ENCODE peak calls at places on chromosomes 6 and 20, in nine cellular contexts. I, Y, T, F, Z, K, L, Q and B are unnamed samples.

GRCh38 chr6:16184129-16184528 is 54.3 kb upstream of the GMPR start:
- DNase-seq in I (no peak), Y (no peak), T (no peak), F (peak; percentile 45), Z (peak; percentile 48), K (no peak), L (peak; percentile 69), Q (no peak), B (no peak)

GRCh38 chr6:17866876-17867444 is 120.5 kb downstream of the KIF13A start:
- DNase-seq in I (no peak), Y (no peak), T (no peak), F (no peak), Z (no peak), K (no peak), L (no peak), Q (no peak), B (no peak)

GRCh38 chr6:63023726-63024125 is 187.5 kb upstream of the FKBP1C start:
- DNase-seq in I (no peak), Y (no peak), T (no peak), F (no peak), Z (no peak), K (no peak), L (no peak), Q (no peak), B (no peak)

GRCh38 chr6:70414813-70415212 is 1.5 kb downstream of the FAM135A start:
- DNase-seq in I (no peak), Y (no peak), T (no peak), F (no peak), Z (no peak), K (no peak), L (no peak), Q (no peak), B (no peak)

GRCh38 chr6:166259296-166259977 is 48.8 kb downstream of the PRR18 start:
- DNase-seq in I (no peak), Y (no peak), T (peak; percentile 82), F (no peak), Z (no peak), K (no peak), L (no peak), Q (no peak), B (no peak)

GRCh38 chr6:23077797-23078196 is 508.4 kb downstream of the HDGFL1 start:
- DNase-seq in I (no peak), Y (no peak), T (no peak), F (no peak), Z (no peak), K (no peak), L (no peak), Q (no peak), B (no peak)

GRCh38 chr6:6723792-6724318 is 135.3 kb downstream of the LY86 start:
- DNase-seq in I (no peak), Y (no peak), T (no peak), F (no peak), Z (no peak), K (no peak), L (no peak), Q (no peak), B (no peak)

GRCh38 chr6:142941018-142941417 is 4.0 kb downstream of the HIVEP2 start:
- DNase-seq in I (no peak), Y (no peak), T (no peak), F (no peak), Z (no peak), K (no peak), L (no peak), Q (no peak), B (no peak)

GRCh38 chr6:170058878-170059485 is 231.9 kb downstream of the DLL1 start:
- DNase-seq in I (no peak), Y (no peak), T (peak; percentile 64), F (no peak), Z (no peak), K (peak; percentile 60), L (peak; percentile 16), Q (no peak), B (no peak)

GRCh38 chr20:47397652-47398301 is 41.3 kb upstream of the ZMYND8 start:
- DNase-seq in I (no peak), Y (no peak), T (no peak), F (no peak), Z (no peak), K (no peak), L (no peak), Q (no peak), B (no peak)

GRCh38 chr6:11139051-11139960 is 27.8 kb upstream of the ERVFRD-1 start:
- DNase-seq in I (no peak), Y (no peak), T (no peak), F (no peak), Z (no peak), K (no peak), L (no peak), Q (no peak), B (no peak)

GRCh38 chr20:34271961-34272360 is 30.7 kb downstream of the ASIP start:
- DNase-seq in I (no peak), Y (no peak), T (no peak), F (no peak), Z (no peak), K (no peak), L (no peak), Q (no peak), B (no peak)

GRCh38 chr6:158837684-158838625 is 18.8 kb upstream of the EZR start:
- DNase-seq in I (no peak), Y (no peak), T (no peak), F (no peak), Z (no peak), K (peak; percentile 44), L (no peak), Q (peak; percentile 65), B (no peak)

GRCh38 chr6:30061766-30062458 is 847 bp downstream of the POLR1H start:
- DNase-seq in I (peak; percentile 12), Y (no peak), T (no peak), F (no peak), Z (no peak), K (peak; percentile 68), L (peak; percentile 28), Q (no peak), B (no peak)

GRCh38 chr20:35303735-35304431 is 11.7 kb upstream of the FAM83C start:
- DNase-seq in I (peak; percentile 86), Y (peak; percentile 91), T (peak; percentile 89), F (peak; percentile 31), Z (peak; percentile 82), K (peak; percentile 92), L (peak; percentile 89), Q (peak; percentile 84), B (peak; percentile 74)

DNA sequence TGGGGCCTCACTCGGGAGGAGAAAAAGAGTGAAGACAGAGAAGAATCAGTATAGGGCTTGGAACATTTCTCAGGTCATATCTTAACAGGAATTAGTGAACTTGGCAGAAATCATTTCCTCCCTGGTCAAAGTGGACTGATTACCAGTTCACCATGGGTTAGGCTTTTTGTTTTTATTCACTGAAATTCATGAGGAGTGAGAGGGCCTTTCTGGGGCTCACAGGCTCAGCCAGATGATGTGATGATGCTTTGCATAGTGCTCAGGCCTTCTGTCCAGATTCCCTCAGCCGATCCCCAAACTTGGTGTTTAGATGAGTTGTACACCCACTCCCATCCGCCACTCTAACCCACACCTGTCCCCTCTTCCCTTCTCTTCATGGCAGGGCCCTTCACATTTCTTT is 32.5 kb downstream of the SRSF3 start:
- DNase-seq in I (no peak), Y (no peak), T (peak; percentile 36), F (no peak), Z (no peak), K (peak; percentile 14), L (no peak), Q (no peak), B (no peak)
- TF ChIP-seq POLR2A in I (no peak), Y (no peak), T (no peak), F (no peak), Z (no peak), K (no peak), L (no peak), Q (no peak), B (no peak)

GRCh38 chr6:140567469-140567868 is 1193.0 kb upstream of the CITED2 start:
- DNase-seq in I (no peak), Y (no peak), T (no peak), F (no peak), Z (no peak), K (no peak), L (no peak), Q (no peak), B (no peak)
- TF ChIP-seq POLR2AphosphoS5 in I (no peak), Y (no peak), T (no peak), F (no peak), Z (no peak), K (no peak), L (no peak), Q (no peak), B (no peak)

GRCh38 chr20:53183181-53183580 is 211.0 kb downstream of the TSHZ2 start:
- DNase-seq in I (no peak), Y (no peak), T (no peak), F (no peak), Z (no peak), K (no peak), L (no peak), Q (no peak), B (no peak)
- TF ChIP-seq POLR2A in I (no peak), Y (no peak), T (no peak), F (no peak), Z (no peak), K (no peak), L (no peak), Q (no peak), B (no peak)

DNA sequence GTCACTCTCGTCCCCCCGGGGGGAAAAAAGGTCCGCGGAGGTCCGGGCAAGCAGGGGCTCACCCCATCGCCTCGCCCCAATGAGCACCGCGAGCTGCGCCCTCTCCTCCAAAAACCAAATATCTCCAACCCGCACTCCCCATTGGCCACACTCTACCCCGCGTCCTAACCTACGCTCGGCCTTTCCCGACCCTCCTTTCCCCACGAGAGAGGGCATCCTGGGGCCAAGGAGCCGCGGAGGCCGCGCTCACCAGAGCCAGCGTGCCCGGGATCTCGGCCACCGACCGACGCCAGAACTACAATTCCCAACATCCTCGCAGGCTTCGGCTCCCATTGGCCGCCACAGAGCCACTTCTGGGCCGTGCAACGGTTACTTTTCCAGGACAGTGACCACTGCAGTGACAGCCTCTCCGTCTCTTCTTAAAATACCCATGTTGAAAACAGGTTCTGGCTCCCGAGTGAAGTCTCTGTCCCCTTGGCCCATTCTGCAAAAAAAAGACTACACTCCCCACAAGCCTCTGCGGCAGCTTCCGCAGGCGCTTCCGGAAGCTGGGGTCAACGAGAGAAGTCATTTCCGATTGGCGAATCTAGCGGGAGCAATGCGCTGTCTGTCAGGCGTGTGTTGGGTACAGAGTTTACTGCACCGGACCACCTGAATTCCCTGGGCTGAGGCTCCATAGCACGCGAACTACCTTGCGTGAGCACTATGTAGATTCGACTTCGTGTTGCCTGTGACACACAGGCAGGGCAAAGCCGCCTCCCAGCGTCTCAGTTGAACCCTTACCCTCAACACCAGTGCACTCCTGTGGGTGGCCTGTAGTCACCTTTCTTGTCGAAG is at the start of gene ZNF343:
- DNase-seq in I (peak; percentile 76), Y (peak; percentile 65), T (peak; percentile 93), F (peak; percentile 58), Z (peak; percentile 63), K (peak; percentile 89), L (peak; percentile 79), Q (peak; percentile 73), B (peak; percentile 79)
- TF ChIP-seq POLR2AphosphoS5 in I (peak; percentile 93), Y (peak; percentile 40), T (peak; percentile 91), F (peak; percentile 78), Z (peak; percentile 84), K (peak; percentile 62), L (no peak), Q (peak; percentile 64), B (no peak)

GRCh38 chr20:32435449-32436107 is 77.4 kb downstream of the ASXL1 start:
- DNase-seq in I (no peak), Y (no peak), T (no peak), F (no peak), Z (no peak), K (peak; percentile 30), L (no peak), Q (no peak), B (no peak)
- TF ChIP-seq POLR2A in I (no peak), Y (no peak), T (no peak), F (no peak), Z (no peak), K (no peak), L (no peak), Q (no peak), B (no peak)